ENCODE peak calls at places on chromosomes 11 and 22, in seven cellular contexts. L is psoas muscle, W is heart right ventricle, O is NCI-H1092, A is T-helper 2 cell, N is GM20000, V is SW 1271. X is an unnamed sample.
A peak's percentile ranks its signal among the peaks of the same experiment; 100 is the strongest.

GRCh38 chr22:37098976-37099577 is 10.4 kb downstream of the TMPRSS6 start:
- DNase-seq in V (no peak), O (no peak), N (peak; percentile 59), A (no peak), L (no peak), W (no peak), X (no peak)

GRCh38 chr11:9716275-9717039 is 52.6 kb downstream of the SWAP70 start:
- DNase-seq in N (peak; percentile 48), A (peak; percentile 14), W (peak; percentile 68), V (no peak), L (no peak), O (no peak), X (no peak)

GRCh38 chr22:30206964-30207363 is 39.6 kb downstream of the LIF start:
- DNase-seq in L (no peak), O (no peak), A (no peak), W (no peak), N (no peak), V (peak; percentile 82), X (no peak)

GRCh38 chr22:48654492-48654891 is 1173.2 kb downstream of the BRD1 start:
- DNase-seq in L (no peak), V (no peak), O (no peak), W (no peak), N (no peak), A (no peak), X (no peak)

GRCh38 chr11:122430490-122430889 is 225.0 kb upstream of the UBASH3B start:
- DNase-seq in N (no peak), A (no peak), L (peak; percentile 46), V (no peak), O (no peak), W (no peak), X (no peak)

GRCh38 chr22:37260939-37261338 is 16.9 kb upstream of the RAC2 start:
- DNase-seq in L (peak; percentile 59), A (peak; percentile 65), N (peak; percentile 73), W (peak; percentile 50), V (no peak), O (peak; percentile 34), X (peak; percentile 66)

GRCh38 chr11:131662310-131662709 is 291.9 kb downstream of the NTM start:
- DNase-seq in N (no peak), A (no peak), L (no peak), W (no peak), V (no peak), O (no peak), X (no peak)

GRCh38 chr11:1005913-1006312 is 30.6 kb downstream of the MUC6 start:
- DNase-seq in V (no peak), L (peak; percentile 76), N (no peak), W (no peak), A (no peak), O (peak; percentile 22), X (no peak)

GRCh38 chr11:64314146-64314804 is 3.1 kb downstream of the TRMT112 start:
- DNase-seq in W (no peak), O (no peak), N (no peak), A (no peak), L (no peak), V (no peak), X (no peak)

GRCh38 chr11:96714689-96715088 is 324.9 kb downstream of the JRKL start:
- DNase-seq in N (no peak), O (no peak), A (no peak), V (no peak), L (no peak), W (no peak), X (no peak)

GRCh38 chr11:134376150-134376921 is 35.7 kb downstream of the B3GAT1 start:
- DNase-seq in W (no peak), V (no peak), L (peak; percentile 25), A (no peak), O (no peak), N (no peak), X (no peak)

GRCh38 chr11:1473011-1473628 is 13.5 kb downstream of the MOB2 start:
- DNase-seq in A (no peak), V (no peak), N (no peak), L (peak; percentile 40), O (no peak), W (no peak), X (no peak)

X was measured in T-helper 1 cell.